ENCODE peak calls at places on chromosomes 6 and 20, in ten cellular contexts. U is IMR-90, V is AG04449, B is brain microvascular endothelial cell, S is left ventricle myocardium inferior, K is stomach, N is fibroblast of lung, F is spleen, T is cardiac muscle cell, H is A549. M is an unnamed sample.

GRCh38 chr20:63706852-63707557 is 771 bp downstream of the ARFRP1 start:
- DNase-seq in S (no peak), H (peak), F (peak), B (peak), N (no peak), U (peak), K (no peak), V (no peak), T (no peak), M (no peak)

GRCh38 chr20:61529354-61529753 is 277.3 kb downstream of the CDH4 start:
- DNase-seq in K (no peak), V (no peak), U (no peak), N (no peak), F (no peak), T (no peak), S (no peak), H (no peak), B (no peak), M (no peak)

GRCh38 chr6:7542065-7542877 is 800 bp downstream of the DSP start:
- DNase-seq in H (peak), B (peak), U (no peak), F (peak), K (peak), S (peak), T (no peak), N (peak), V (no peak), M (no peak)

GRCh38 chr6:126631343-126631742 is 291.4 kb downstream of the CENPW start:
- DNase-seq in F (no peak), S (no peak), H (no peak), N (no peak), V (no peak), K (no peak), B (no peak), T (peak), U (no peak), M (peak)

GRCh38 chr20:11041396-11041795 is 367.6 kb upstream of the JAG1 start:
- DNase-seq in B (no peak), K (no peak), V (no peak), N (peak), T (no peak), U (peak), S (no peak), F (no peak), H (no peak), M (no peak)

GRCh38 chr6:83055366-83055964 is 10.2 kb downstream of the UBE3D start:
- DNase-seq in U (peak), F (no peak), V (no peak), K (peak), H (peak), S (no peak), T (peak), N (peak), B (peak), M (peak)

GRCh38 chr6:156582509-156582992 is 194.6 kb upstream of the ARID1B start:
- DNase-seq in N (no peak), K (no peak), H (no peak), S (no peak), T (no peak), F (no peak), V (no peak), U (no peak), B (no peak), M (no peak)

GRCh38 chr6:149806127-149806526 is 56.6 kb downstream of the PCMT1 start:
- DNase-seq in N (peak), K (no peak), V (no peak), S (no peak), B (no peak), H (no peak), U (peak), T (peak), F (no peak), M (no peak)

GRCh38 chr6:158706369-158706982 is 56.6 kb downstream of the SYTL3 start:
- DNase-seq in N (peak), K (peak), F (peak), B (peak), H (peak), S (peak), U (peak), V (no peak), T (peak), M (no peak)

GRCh38 chr6:148564494-148564893 is 182.3 kb upstream of the UST start:
- DNase-seq in S (no peak), H (no peak), V (no peak), K (no peak), U (no peak), T (no peak), N (no peak), B (no peak), F (no peak), M (no peak)

GRCh38 chr6:33410711-33411631 is at the start of gene PHF1:
- DNase-seq in S (peak), V (no peak), T (peak), N (peak), K (peak), U (peak), H (no peak), F (peak), B (peak), M (peak)

GRCh38 chr6:3329491-3330051 is 70.8 kb downstream of the PSMG4 start:
- DNase-seq in B (no peak), V (no peak), T (no peak), K (no peak), U (no peak), N (no peak), F (peak), H (no peak), S (no peak), M (no peak)

GRCh38 chr6:3328796-3329195 is 70.0 kb downstream of the PSMG4 start:
- DNase-seq in T (no peak), K (no peak), S (peak), H (no peak), F (peak), N (no peak), B (no peak), U (no peak), V (no peak), M (no peak)

GRCh38 chr6:3331948-3332347 is 73.2 kb downstream of the PSMG4 start:
- DNase-seq in S (no peak), T (no peak), U (no peak), V (no peak), H (no peak), B (no peak), F (no peak), N (no peak), K (no peak), M (no peak)

GRCh38 chr6:3331498-3331897 is 72.8 kb downstream of the PSMG4 start:
- DNase-seq in N (no peak), T (no peak), U (no peak), V (no peak), K (no peak), H (no peak), B (no peak), F (no peak), S (no peak), M (no peak)

GRCh38 chr6:3330199-3330598 is 71.5 kb downstream of the PSMG4 start:
- DNase-seq in V (no peak), K (no peak), N (no peak), B (no peak), F (peak), T (no peak), S (no peak), U (no peak), H (no peak), M (no peak)
- TF ChIP-seq CTCF in V (no peak), K (no peak), N (no peak), B (peak), F (no peak), T (no peak), S (no peak), U (no peak), H (no peak), M (no peak)

DNA sequence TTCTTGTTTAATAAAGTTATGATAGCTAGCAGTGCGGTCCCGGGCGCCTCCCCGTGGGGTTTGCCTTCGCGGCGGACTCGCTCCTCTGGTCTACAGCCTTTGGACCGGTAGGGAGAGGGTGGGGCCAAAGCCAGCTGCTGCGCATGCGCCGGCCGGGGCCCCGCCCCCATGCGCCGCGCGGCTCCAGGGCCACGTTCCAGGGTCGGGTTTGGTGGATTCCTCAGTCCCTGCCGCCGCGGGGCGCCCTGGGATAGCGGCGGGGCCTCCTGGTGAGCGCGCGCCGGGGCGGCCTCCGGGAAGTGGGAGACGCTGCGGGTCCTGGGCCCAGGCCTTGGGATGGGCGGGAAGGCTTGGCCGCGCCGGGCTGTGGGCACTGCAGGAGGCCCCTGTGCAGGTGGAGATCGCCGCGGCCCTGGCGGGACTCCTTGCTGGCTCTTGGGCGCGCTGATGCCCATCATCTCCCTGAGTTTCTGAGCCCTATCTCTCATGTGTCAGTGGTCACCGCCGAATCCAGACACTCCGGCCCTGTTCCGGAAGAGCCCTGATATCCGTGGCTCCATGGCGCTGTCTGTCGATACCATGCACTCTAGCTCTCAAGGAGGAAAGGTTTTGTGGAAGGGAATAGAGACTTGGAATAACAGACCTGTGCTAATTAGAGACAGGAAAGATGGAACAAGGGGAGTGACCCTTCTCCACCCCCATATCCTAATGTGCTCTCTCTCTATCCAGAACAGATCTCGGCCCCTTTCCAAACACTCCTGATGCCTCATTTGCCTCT is at the start of gene VARS2:
- DNase-seq in N (peak), V (no peak), T (peak), H (peak), B (peak), K (peak), S (peak), U (peak), F (peak), M (peak)
- TF ChIP-seq CTCF in N (peak), V (peak), T (peak), H (peak), B (peak), K (peak), S (peak), U (peak), F (peak), M (peak)

GRCh38 chr6:128519132-128519930 is 1.1 kb downstream of the PTPRK start:
- DNase-seq in B (no peak), V (no peak), N (peak), H (peak), K (peak), T (peak), U (peak), S (peak), F (peak), M (no peak)
- TF ChIP-seq CTCF in B (peak), V (peak), N (no peak), H (no peak), K (no peak), T (peak), U (peak), S (peak), F (no peak), M (peak)

GRCh38 chr20:4720977-4721349 is 746 bp upstream of the PRND start:
- DNase-seq in U (no peak), F (peak), N (no peak), V (no peak), T (no peak), S (no peak), K (no peak), H (no peak), B (no peak), M (no peak)
- TF ChIP-seq CTCF in U (no peak), F (no peak), N (no peak), V (no peak), T (no peak), S (no peak), K (no peak), H (peak), B (no peak), M (no peak)

DNA sequence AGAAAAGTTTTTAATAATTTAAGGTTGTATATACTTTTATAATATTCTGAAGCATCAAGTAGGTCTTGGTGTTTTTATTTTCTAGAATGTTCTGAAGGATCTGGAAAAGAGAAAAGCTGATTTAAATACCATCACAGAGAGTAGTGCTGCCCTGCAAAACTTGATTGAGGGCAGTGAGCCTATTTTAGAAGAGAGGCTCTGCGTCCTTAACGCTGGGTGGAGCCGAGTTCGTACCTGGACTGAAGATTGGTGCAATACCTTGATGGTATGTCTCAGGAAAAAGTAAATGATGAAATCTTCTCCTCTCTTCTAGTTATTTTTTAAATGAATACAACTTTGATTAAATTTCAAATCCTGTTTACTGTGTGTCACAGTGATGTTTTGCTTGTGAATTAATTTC is 225.7 kb downstream of the UTRN start:
- DNase-seq in H (no peak), V (no peak), B (no peak), N (no peak), K (no peak), S (no peak), F (no peak), U (no peak), T (no peak), M (no peak)
- TF ChIP-seq CTCF in H (no peak), V (no peak), B (no peak), N (no peak), K (no peak), S (no peak), F (no peak), U (no peak), T (no peak), M (no peak)

M was measured in AG09309.